ENCODE peak calls at places on chromosome 4, in six cellular contexts. One of them, this sample, is unnamed.

GRCh38 chr4:133555671-133556070 is 406.6 kb downstream of the PCDH10 start:
- DNase-seq in heart right ventricle: no peak
- DNase-seq in HT1080: no peak
- DNase-seq in left colon: no peak
- DNase-seq in fibroblast of the conjunctiva: no peak
- DNase-seq in EL: peak
- DNase-seq in this sample: no peak

GRCh38 chr4:7904942-7905341 is 34.7 kb downstream of the AFAP1 start:
- DNase-seq in heart right ventricle: no peak
- DNase-seq in HT1080: no peak
- DNase-seq in left colon: no peak
- DNase-seq in fibroblast of the conjunctiva: peak
- DNase-seq in EL: peak
- DNase-seq in this sample: no peak

GRCh38 chr4:158008551-158009218 is 164.1 kb downstream of the GASK1B start:
- DNase-seq in heart right ventricle: no peak
- DNase-seq in HT1080: no peak
- DNase-seq in left colon: no peak
- DNase-seq in fibroblast of the conjunctiva: no peak
- DNase-seq in EL: peak
- DNase-seq in this sample: peak

GRCh38 chr4:103201724-103202123 is 3.6 kb upstream of the CENPE start:
- DNase-seq in heart right ventricle: no peak
- DNase-seq in HT1080: no peak
- DNase-seq in left colon: no peak
- DNase-seq in fibroblast of the conjunctiva: no peak
- DNase-seq in EL: no peak
- DNase-seq in this sample: no peak

GRCh38 chr4:185700048-185700447 is 111.9 kb downstream of the SORBS2 start:
- DNase-seq in heart right ventricle: no peak
- DNase-seq in HT1080: peak
- DNase-seq in left colon: no peak
- DNase-seq in fibroblast of the conjunctiva: no peak
- DNase-seq in EL: no peak
- DNase-seq in this sample: no peak

GRCh38 chr4:189088783-189089182 is 851.9 kb upstream of the FRG1 start:
- DNase-seq in heart right ventricle: no peak
- DNase-seq in HT1080: peak
- DNase-seq in left colon: no peak
- DNase-seq in fibroblast of the conjunctiva: no peak
- DNase-seq in EL: no peak
- DNase-seq in this sample: peak

GRCh38 chr4:19971829-19972228 is 279.9 kb upstream of the SLIT2 start:
- DNase-seq in heart right ventricle: no peak
- DNase-seq in HT1080: peak
- DNase-seq in left colon: no peak
- DNase-seq in fibroblast of the conjunctiva: no peak
- DNase-seq in EL: peak
- DNase-seq in this sample: no peak

GRCh38 chr4:22573198-22573597 is 57.3 kb upstream of the ADGRA3 start:
- DNase-seq in heart right ventricle: peak
- DNase-seq in HT1080: no peak
- DNase-seq in left colon: peak
- DNase-seq in fibroblast of the conjunctiva: no peak
- DNase-seq in EL: no peak
- DNase-seq in this sample: no peak

GRCh38 chr4:21845663-21846062 is 102.9 kb downstream of the KCNIP4 start:
- DNase-seq in heart right ventricle: no peak
- DNase-seq in HT1080: no peak
- DNase-seq in left colon: no peak
- DNase-seq in fibroblast of the conjunctiva: no peak
- DNase-seq in EL: peak
- DNase-seq in this sample: no peak

GRCh38 chr4:59122626-59123025 is 2012.4 kb upstream of the IGFBP7 start:
- DNase-seq in heart right ventricle: no peak
- DNase-seq in HT1080: peak
- DNase-seq in left colon: no peak
- DNase-seq in fibroblast of the conjunctiva: no peak
- DNase-seq in EL: no peak
- DNase-seq in this sample: no peak

GRCh38 chr4:123980736-123981285 is 584.2 kb downstream of the SPRY1 start:
- DNase-seq in heart right ventricle: no peak
- DNase-seq in HT1080: no peak
- DNase-seq in left colon: no peak
- DNase-seq in fibroblast of the conjunctiva: no peak
- DNase-seq in EL: no peak
- DNase-seq in this sample: no peak

GRCh38 chr4:103429283-103429682 is 231.1 kb upstream of the CENPE start:
- DNase-seq in heart right ventricle: no peak
- DNase-seq in HT1080: peak
- DNase-seq in left colon: no peak
- DNase-seq in fibroblast of the conjunctiva: no peak
- DNase-seq in EL: peak
- DNase-seq in this sample: no peak

GRCh38 chr4:138977525-138977924 is 38.1 kb upstream of the NOCT start:
- DNase-seq in heart right ventricle: no peak
- DNase-seq in HT1080: no peak
- DNase-seq in left colon: no peak
- DNase-seq in fibroblast of the conjunctiva: no peak
- DNase-seq in EL: no peak
- DNase-seq in this sample: no peak

GRCh38 chr4:155099231-155099630 is 109.2 kb upstream of the NPY2R start:
- DNase-seq in heart right ventricle: no peak
- DNase-seq in HT1080: no peak
- DNase-seq in left colon: no peak
- DNase-seq in fibroblast of the conjunctiva: no peak
- DNase-seq in EL: no peak
- DNase-seq in this sample: no peak

GRCh38 chr4:38855466-38855865 is 1.2 kb downstream of the TLR6 start:
- DNase-seq in heart right ventricle: no peak
- DNase-seq in HT1080: no peak
- DNase-seq in left colon: no peak
- DNase-seq in fibroblast of the conjunctiva: no peak
- DNase-seq in EL: no peak
- DNase-seq in this sample: no peak

GRCh38 chr4:147707892-147708672 is 23.8 kb upstream of the ARHGAP10 start:
- DNase-seq in heart right ventricle: no peak
- DNase-seq in HT1080: peak
- DNase-seq in left colon: peak
- DNase-seq in fibroblast of the conjunctiva: peak
- DNase-seq in EL: peak
- DNase-seq in this sample: peak

GRCh38 chr4:48068182-48068581 is 51.6 kb downstream of the NIPAL1 start:
- DNase-seq in heart right ventricle: no peak
- DNase-seq in HT1080: no peak
- DNase-seq in left colon: no peak
- DNase-seq in fibroblast of the conjunctiva: no peak
- DNase-seq in EL: no peak
- DNase-seq in this sample: no peak

GRCh38 chr4:2247128-2248043 is 5.5 kb upstream of the HAUS3 start:
- DNase-seq in heart right ventricle: peak
- DNase-seq in HT1080: no peak
- DNase-seq in left colon: peak
- DNase-seq in fibroblast of the conjunctiva: no peak
- DNase-seq in EL: no peak
- DNase-seq in this sample: no peak

GRCh38 chr4:37826282-37827029 is at the start of gene PGM2:
- DNase-seq in heart right ventricle: peak
- DNase-seq in HT1080: peak
- DNase-seq in left colon: peak
- DNase-seq in fibroblast of the conjunctiva: peak
- DNase-seq in EL: peak
- DNase-seq in this sample: peak

This sample was measured in prostate gland.